ENCODE peak calls at places on chromosomes 2 and 18, in seven cellular contexts. Z, A, H, L, U, K and N are unnamed samples.

GRCh38 chr2:216551234-216551633 is 52.6 kb downstream of the RPL37A start:
- DNase-seq in K (peak), A (no peak), Z (no peak), L (peak), U (no peak), H (peak), N (no peak)

GRCh38 chr18:34999734-35000397 is 41.3 kb upstream of the MAPRE2 start:
- DNase-seq in A (no peak), K (no peak), H (no peak), Z (no peak), U (peak), L (no peak), N (peak)

GRCh38 chr18:46656326-46657114 is 500 bp downstream of the LOXHD1 start:
- DNase-seq in A (no peak), K (no peak), U (no peak), L (no peak), H (no peak), Z (no peak), N (no peak)

GRCh38 chr18:72704202-72704601 is 160.1 kb upstream of the CBLN2 start:
- DNase-seq in K (no peak), A (no peak), H (no peak), L (no peak), Z (no peak), U (no peak), N (no peak)

GRCh38 chr2:129236601-129237000 is 742.9 kb upstream of the RAB6C start:
- DNase-seq in L (no peak), Z (no peak), A (no peak), H (no peak), K (no peak), U (no peak), N (no peak)

GRCh38 chr2:54206596-54206995 is 49.4 kb downstream of the TSPYL6 start:
- DNase-seq in L (peak), Z (no peak), K (peak), A (peak), U (no peak), H (peak), N (no peak)

GRCh38 chr2:35783723-35784122 is 571.9 kb upstream of the CRIM1 start:
- DNase-seq in L (peak), Z (no peak), U (no peak), H (no peak), A (no peak), K (peak), N (no peak)

GRCh38 chr2:111624401-111625156 is 259.4 kb downstream of the ANAPC1 start:
- DNase-seq in L (no peak), A (no peak), Z (no peak), U (no peak), H (peak), K (peak), N (no peak)

GRCh38 chr18:27969206-27969605 is 207.7 kb downstream of the CDH2 start:
- DNase-seq in L (no peak), A (no peak), Z (no peak), H (no peak), U (no peak), K (no peak), N (no peak)

GRCh38 chr2:150230004-150230403 is 257.5 kb downstream of the RND3 start:
- DNase-seq in K (no peak), H (no peak), Z (no peak), U (no peak), A (no peak), L (no peak), N (no peak)

GRCh38 chr2:9247786-9248185 is 41.2 kb downstream of the ASAP2 start:
- DNase-seq in H (no peak), A (no peak), U (peak), Z (peak), L (no peak), K (no peak), N (no peak)

GRCh38 chr18:75551071-75551470 is 123.6 kb upstream of the SMIM21 start:
- DNase-seq in K (no peak), L (no peak), Z (no peak), U (no peak), H (no peak), A (no peak), N (no peak)

GRCh38 chr2:226475650-226476049 is 324.0 kb downstream of the IRS1 start:
- DNase-seq in H (peak), A (no peak), Z (no peak), K (peak), U (no peak), L (peak), N (no peak)

GRCh38 chr2:229282758-229283546 is 11.9 kb upstream of the PID1 start:
- DNase-seq in Z (no peak), A (no peak), K (peak), U (no peak), L (peak), H (peak), N (no peak)

GRCh38 chr2:236858661-236859060 is 227.0 kb upstream of the COPS8 start:
- DNase-seq in L (no peak), U (no peak), A (no peak), Z (no peak), H (no peak), K (no peak), N (no peak)

GRCh38 chr2:70946832-70947442 is 11.2 kb downstream of the ATP6V1B1 start:
- DNase-seq in Z (peak), A (peak), L (peak), K (peak), H (peak), U (peak), N (peak)

GRCh38 chr2:112690853-112691390 is 29.9 kb upstream of the NT5DC4 start:
- DNase-seq in L (peak), U (peak), Z (peak), K (peak), A (peak), H (peak), N (peak)

GRCh38 chr2:181164699-181165098 is 184.3 kb downstream of the UBE2E3 start:
- DNase-seq in U (no peak), L (no peak), H (no peak), Z (no peak), A (peak), K (no peak), N (no peak)

GRCh38 chr18:14174706-14175085 is 42.5 kb upstream of the ZNF519 start:
- DNase-seq in Z (no peak), A (no peak), K (no peak), H (no peak), L (no peak), U (no peak), N (peak)

GRCh38 chr2:9226458-9227380 is 20.1 kb downstream of the ASAP2 start:
- DNase-seq in K (no peak), Z (peak), H (no peak), L (no peak), U (no peak), A (no peak), N (no peak)

GRCh38 chr2:73700111-73700510 is 37.0 kb downstream of the TPRKB start:
- DNase-seq in A (no peak), H (no peak), K (no peak), L (no peak), U (no peak), Z (no peak), N (no peak)

GRCh38 chr2:203799905-203800304 is 67.7 kb upstream of the CTLA4 start:
- DNase-seq in U (no peak), L (no peak), K (no peak), H (no peak), A (peak), Z (no peak), N (no peak)

GRCh38 chr2:127001751-127002150 is 103.1 kb downstream of the TEX51 start:
- DNase-seq in A (no peak), Z (no peak), L (no peak), K (no peak), U (no peak), H (no peak), N (no peak)

GRCh38 chr2:239361311-239361642 is 39.5 kb downstream of the HDAC4 start:
- DNase-seq in L (no peak), U (no peak), H (peak), A (no peak), Z (no peak), K (no peak), N (no peak)
- TF ChIP-seq CTCF in L (peak), U (peak), H (peak), A (no peak), Z (no peak), K (no peak), N (no peak)

GRCh38 chr2:63840081-63840784 is 1.5 kb upstream of the UGP2 start:
- DNase-seq in Z (no peak), U (no peak), H (no peak), K (no peak), A (peak), L (no peak), N (no peak)
- TF ChIP-seq CTCF in Z (no peak), U (no peak), H (no peak), K (no peak), A (no peak), L (no peak), N (no peak)

DNA sequence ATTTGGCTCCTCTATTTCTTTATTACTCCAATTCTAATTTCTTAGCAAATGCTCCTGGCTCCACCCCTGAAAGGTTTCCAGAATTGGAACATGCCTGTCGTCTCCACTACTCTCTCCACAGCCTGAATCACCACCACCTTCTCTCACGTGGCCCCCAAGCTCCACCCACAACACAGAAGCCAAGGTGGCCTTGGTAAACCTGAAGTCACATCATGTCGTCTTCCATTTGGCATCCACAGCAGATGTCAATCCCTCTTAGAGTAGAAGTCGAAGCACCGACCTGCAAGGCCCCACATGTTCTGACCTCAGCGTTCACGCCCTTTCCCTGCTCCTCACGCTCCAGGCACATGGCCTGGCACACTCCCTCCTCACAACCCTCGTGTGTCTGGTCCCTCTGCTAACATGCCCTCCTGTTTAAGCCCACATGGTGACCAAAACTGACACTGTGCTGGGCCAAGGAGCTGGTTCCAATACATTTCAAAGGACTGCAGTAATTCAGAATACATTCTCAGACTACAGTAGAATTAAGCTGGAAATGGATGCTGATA is 56.3 kb upstream of the GPC1 start:
- DNase-seq in Z (no peak), L (no peak), H (no peak), A (no peak), K (no peak), U (no peak), N (no peak)
- TF ChIP-seq CTCF in Z (no peak), L (no peak), H (no peak), A (no peak), K (no peak), U (no peak), N (no peak)

DNA sequence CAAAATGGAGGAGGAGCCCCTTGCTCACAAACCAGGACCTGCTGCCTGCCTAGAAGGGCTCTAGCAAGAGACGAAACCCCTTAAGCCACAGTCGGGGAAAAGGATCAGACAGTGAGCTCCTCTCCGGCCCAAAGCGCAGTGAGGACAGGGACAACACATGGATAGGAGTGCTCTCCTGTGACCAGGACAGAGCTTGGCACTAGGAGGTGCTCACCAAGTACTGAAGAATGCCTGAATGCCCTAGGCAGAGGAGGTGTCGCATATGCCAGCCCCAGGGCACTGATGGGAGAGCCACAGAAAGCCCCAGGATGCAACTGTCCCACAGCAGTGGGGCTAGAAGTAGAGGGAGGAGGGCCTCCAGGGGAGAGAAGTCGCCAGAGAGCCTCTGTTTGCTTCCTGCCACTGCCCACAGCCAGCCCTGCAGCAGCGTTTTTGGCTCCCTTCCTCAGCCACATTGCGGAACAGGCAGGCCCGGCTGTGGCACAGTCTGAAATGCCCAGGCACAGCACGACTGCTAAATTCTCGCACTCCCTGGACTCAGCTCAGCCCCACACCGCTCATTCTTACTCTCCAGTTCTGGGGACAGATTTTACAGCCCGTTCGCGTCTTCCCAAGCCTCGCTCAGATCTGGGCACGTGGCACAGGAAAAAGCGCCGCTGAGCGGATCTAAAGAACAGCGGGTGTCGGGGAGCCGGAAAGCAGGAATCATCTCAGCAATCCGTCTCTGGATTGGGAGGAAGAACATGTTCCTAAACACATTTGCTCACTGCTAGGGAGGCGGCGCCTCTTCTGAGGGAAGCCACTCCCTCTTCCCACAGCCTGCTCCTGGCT is 98.7 kb upstream of the POU3F3 start:
- DNase-seq in Z (peak), A (no peak), H (no peak), K (no peak), U (no peak), L (no peak), N (no peak)
- TF ChIP-seq CTCF in Z (no peak), A (no peak), H (no peak), K (no peak), U (no peak), L (no peak), N (no peak)

DNA sequence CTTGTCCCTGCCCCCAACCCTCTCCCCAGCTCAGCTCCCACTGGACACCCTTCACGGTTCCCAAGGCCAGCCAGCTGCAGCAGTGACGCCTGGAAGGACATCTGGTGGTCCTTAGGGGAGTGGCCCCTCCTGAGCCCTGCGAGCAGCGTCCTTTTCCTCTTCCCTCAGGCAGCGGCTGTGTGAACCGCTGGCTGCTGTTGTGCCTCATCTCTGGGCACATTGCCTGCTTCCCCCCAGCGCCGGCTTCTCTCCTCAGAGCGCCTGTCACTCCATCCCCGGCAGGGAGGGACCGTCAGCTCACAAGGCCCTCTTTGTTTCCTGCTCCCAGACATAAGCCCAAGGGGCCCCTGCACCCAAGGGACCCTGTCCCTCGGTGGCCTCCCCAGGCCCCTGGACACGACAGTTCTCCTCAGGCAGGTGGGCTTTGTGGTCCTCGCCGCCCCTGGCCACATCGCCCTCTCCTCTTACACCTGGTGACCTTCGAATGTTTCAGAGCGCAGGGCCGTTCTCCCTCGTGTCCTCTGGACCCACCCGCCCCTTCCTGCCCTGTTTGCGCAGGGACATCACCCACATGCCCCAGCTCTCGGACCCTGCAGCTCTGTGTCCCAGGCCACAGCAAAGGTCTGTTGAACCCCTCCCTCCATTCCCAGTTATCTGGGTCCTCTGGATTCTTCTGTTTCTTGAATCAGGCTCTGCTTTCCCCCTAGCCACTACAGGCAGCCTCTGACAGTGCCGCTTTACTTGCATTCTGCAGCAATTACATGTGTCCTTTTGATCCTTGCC is 35.8 kb downstream of the ANO7 start:
- DNase-seq in L (peak), U (peak), A (no peak), H (peak), K (peak), Z (no peak), N (peak)
- TF ChIP-seq CTCF in L (peak), U (peak), A (no peak), H (no peak), K (no peak), Z (no peak), N (no peak)

GRCh38 chr2:168380500-168380899 is 75.6 kb upstream of the CERS6 start:
- DNase-seq in K (no peak), Z (no peak), L (no peak), U (no peak), H (no peak), A (no peak), N (no peak)

GRCh38 chr2:168378960-168379669 is 77.0 kb upstream of the CERS6 start:
- DNase-seq in H (no peak), K (no peak), L (no peak), Z (no peak), U (no peak), A (no peak), N (no peak)

GRCh38 chr2:168373468-168373867 is 82.6 kb upstream of the CERS6 start:
- DNase-seq in L (no peak), K (no peak), A (no peak), Z (no peak), H (no peak), U (no peak), N (no peak)

GRCh38 chr2:168371273-168371992 is 84.6 kb upstream of the CERS6 start:
- DNase-seq in K (no peak), H (no peak), L (no peak), Z (no peak), U (no peak), A (no peak), N (no peak)

DNA sequence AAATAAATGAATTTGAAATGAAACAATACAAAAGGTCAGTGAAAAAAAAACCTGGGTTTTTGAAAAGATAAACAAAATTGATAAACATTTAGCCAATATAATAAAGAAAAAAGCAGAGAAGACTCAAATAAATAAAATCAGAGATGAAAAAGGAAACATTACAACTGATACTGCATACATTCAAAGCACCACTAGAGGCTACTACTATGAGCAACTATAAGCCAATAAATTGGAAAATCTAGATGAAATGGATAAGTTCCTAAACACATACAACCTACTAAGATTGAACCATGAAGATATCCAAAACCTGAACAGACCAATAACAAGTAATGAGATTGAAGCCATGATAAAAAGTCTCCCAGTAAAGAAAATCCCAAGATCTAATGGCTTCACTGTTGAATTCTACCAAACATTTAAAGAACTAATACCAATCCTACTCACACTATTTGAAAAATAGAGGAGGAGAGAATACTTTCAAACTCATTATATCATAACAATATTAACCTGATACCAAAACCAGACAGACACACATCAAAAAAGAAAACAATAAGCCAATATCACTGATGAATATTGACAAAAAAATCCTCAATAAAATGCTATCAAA is 80.8 kb upstream of the CERS6 start:
- DNase-seq in U (no peak), L (no peak), A (no peak), Z (no peak), H (no peak), K (peak), N (no peak)
- TF ChIP-seq CTCF in U (peak), L (peak), A (peak), Z (no peak), H (peak), K (peak), N (peak)

DNA sequence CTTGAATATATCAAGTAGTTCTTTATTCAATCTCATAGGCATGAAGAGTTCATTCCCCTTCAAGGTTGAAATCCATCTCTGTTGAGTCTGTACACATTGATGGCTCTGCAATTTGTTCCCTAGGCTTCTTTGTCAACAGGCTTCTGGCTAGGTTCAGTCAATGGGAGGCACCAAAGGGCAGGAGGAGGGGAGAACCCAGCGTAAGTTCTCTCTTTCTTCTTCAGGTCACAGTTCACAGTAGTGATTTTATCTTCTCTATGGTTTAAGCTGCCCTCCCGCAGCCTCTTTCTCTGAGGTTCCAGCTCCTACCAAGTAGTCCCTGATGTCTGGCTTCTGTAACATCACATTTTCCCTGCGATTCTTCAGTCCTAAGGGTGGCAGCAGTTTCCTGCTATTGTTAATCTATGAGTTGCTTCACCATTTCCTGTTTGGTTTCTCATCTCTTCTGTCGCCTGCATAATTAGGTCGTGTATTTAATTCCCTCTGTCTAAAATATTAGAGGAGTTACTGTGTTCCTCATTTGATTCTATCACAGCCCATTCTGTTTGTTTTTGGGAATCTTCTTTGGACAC is 107.4 kb downstream of the CPO start:
- DNase-seq in K (peak), H (peak), U (no peak), L (no peak), A (peak), Z (no peak), N (no peak)
- TF ChIP-seq CTCF in K (no peak), H (peak), U (no peak), L (peak), A (peak), Z (no peak), N (no peak)

GRCh38 chr2:136801628-136802027 is 36.3 kb downstream of the THSD7B start:
- DNase-seq in Z (no peak), K (no peak), U (no peak), A (no peak), H (no peak), L (no peak), N (no peak)

GRCh38 chr2:136796339-136796738 is 31.0 kb downstream of the THSD7B start:
- DNase-seq in Z (no peak), L (no peak), U (no peak), A (no peak), H (no peak), K (no peak), N (no peak)
- TF ChIP-seq CTCF in Z (no peak), L (no peak), U (peak), A (no peak), H (no peak), K (no peak), N (peak)

GRCh38 chr2:102033028-102033749 is 41.4 kb downstream of the IL1R2 start:
- DNase-seq in U (no peak), Z (peak), H (peak), K (peak), L (peak), A (no peak), N (no peak)
- TF ChIP-seq CTCF in U (no peak), Z (no peak), H (peak), K (no peak), L (peak), A (no peak), N (no peak)